ENCODE peak calls at places on chromosomes 11 and 22, in six cellular contexts. K, W, T, D, L and B are unnamed samples.

GRCh38 chr22:27045103-27045940 is 387.9 kb downstream of the MIAT start:
- DNase-seq in K (no peak), W (peak; percentile 73), T (no peak), D (no peak), L (peak; percentile 23), B (no peak)

GRCh38 chr11:116190206-116190605 is 582.6 kb downstream of the BUD13 start:
- DNase-seq in K (no peak), W (no peak), T (no peak), D (no peak), L (no peak), B (no peak)

GRCh38 chr11:29317669-29318068 is 699.2 kb downstream of the KCNA4 start:
- DNase-seq in K (no peak), W (no peak), T (no peak), D (no peak), L (no peak), B (no peak)

GRCh38 chr11:95296621-95297025 is 65.6 kb upstream of the SESN3 start:
- DNase-seq in K (no peak), W (no peak), T (no peak), D (no peak), L (no peak), B (no peak)

GRCh38 chr11:72842644-72843330 is 28.6 kb downstream of the ATG16L2 start:
- DNase-seq in K (no peak), W (no peak), T (no peak), D (no peak), L (no peak), B (no peak)

GRCh38 chr11:61367406-61367805 is 5.2 kb downstream of the TMEM138 start:
- DNase-seq in K (no peak), W (no peak), T (no peak), D (no peak), L (no peak), B (no peak)

GRCh38 chr11:62552931-62553838 is 6.6 kb upstream of the AHNAK start:
- DNase-seq in K (peak; percentile 90), W (peak; percentile 76), T (peak; percentile 63), D (peak; percentile 82), L (peak; percentile 93), B (peak; percentile 81)

GRCh38 chr11:76704171-76704948 is 33.8 kb upstream of the LRRC32 start:
- DNase-seq in K (no peak), W (no peak), T (no peak), D (no peak), L (no peak), B (no peak)

GRCh38 chr11:68107689-68108088 is 13.5 kb downstream of the CHKA start:
- DNase-seq in K (no peak), W (no peak), T (no peak), D (no peak), L (no peak), B (no peak)

GRCh38 chr11:8023831-8024555 is 36.9 kb downstream of the EIF3F start:
- DNase-seq in K (no peak), W (no peak), T (no peak), D (no peak), L (no peak), B (no peak)

GRCh38 chr22:45923812-45924211 is 53.1 kb downstream of the WNT7B start:
- DNase-seq in K (no peak), W (no peak), T (no peak), D (no peak), L (no peak), B (no peak)

GRCh38 chr11:94449437-94449836 is 44.2 kb downstream of the MRE11 start:
- DNase-seq in K (no peak), W (no peak), T (no peak), D (no peak), L (peak; percentile 13), B (no peak)

GRCh38 chr11:64698427-64698826 is 24.6 kb downstream of the NRXN2 start:
- DNase-seq in K (no peak), W (no peak), T (no peak), D (no peak), L (no peak), B (no peak)

GRCh38 chr11:94731921-94732601 is 36.1 kb upstream of the AMOTL1 start:
- DNase-seq in K (no peak), W (peak; percentile 79), T (no peak), D (no peak), L (peak; percentile 48), B (no peak)

GRCh38 chr22:19289475-19290161 is 1.9 kb downstream of the CLTCL1 start:
- DNase-seq in K (no peak), W (no peak), T (no peak), D (no peak), L (no peak), B (no peak)

GRCh38 chr22:22802346-22802970 is 85.2 kb upstream of the IGLL5 start:
- DNase-seq in K (no peak), W (peak; percentile 19), T (no peak), D (no peak), L (no peak), B (no peak)

GRCh38 chr11:12625438-12626071 is 48.7 kb upstream of the TEAD1 start:
- DNase-seq in K (no peak), W (peak; percentile 54), T (no peak), D (no peak), L (no peak), B (no peak)

GRCh38 chr11:77449060-77449521 is 24.8 kb downstream of the PAK1 start:
- DNase-seq in K (no peak), W (no peak), T (no peak), D (no peak), L (no peak), B (no peak)

GRCh38 chr11:100870138-100870537 is 183.1 kb downstream of the ARHGAP42 start:
- DNase-seq in K (no peak), W (no peak), T (no peak), D (no peak), L (no peak), B (no peak)

GRCh38 chr22:36073476-36073875 is 44.9 kb upstream of the RBFOX2 start:
- DNase-seq in K (no peak), W (no peak), T (no peak), D (no peak), L (no peak), B (no peak)

GRCh38 chr11:13009921-13010736 is 1.0 kb downstream of the RASSF10 start:
- DNase-seq in K (no peak), W (peak; percentile 33), T (no peak), D (no peak), L (peak; percentile 32), B (no peak)

GRCh38 chr11:5476184-5476819 is 12.2 kb upstream of the OR52D1 start:
- DNase-seq in K (peak; percentile 25), W (peak; percentile 52), T (peak; percentile 37), D (peak; percentile 14), L (peak; percentile 52), B (peak; percentile 18)

GRCh38 chr22:16917144-16918003 is 90.6 kb downstream of the GAB4 start:
- DNase-seq in K (peak; percentile 47), W (peak; percentile 78), T (peak; percentile 33), D (peak; percentile 38), L (peak; percentile 33), B (peak; percentile 24)

GRCh38 chr11:103170865-103171264 is 61.6 kb downstream of the DYNC2H1 start:
- DNase-seq in K (no peak), W (no peak), T (no peak), D (no peak), L (no peak), B (no peak)

GRCh38 chr11:10622957-10623787 is 54.7 kb upstream of the LYVE1 start:
- DNase-seq in K (no peak), W (no peak), T (peak; percentile 39), D (no peak), L (no peak), B (peak; percentile 18)

GRCh38 chr11:35927730-35928129 is 16.1 kb upstream of the LDLRAD3 start:
- DNase-seq in K (peak; percentile 42), W (peak; percentile 72), T (no peak), D (peak; percentile 53), L (peak; percentile 34), B (no peak)

GRCh38 chr22:45478108-45478771 is 24.4 kb upstream of the FBLN1 start:
- DNase-seq in K (no peak), W (no peak), T (no peak), D (no peak), L (peak; percentile 55), B (no peak)

GRCh38 chr11:123431619-123432018 is 1.6 kb downstream of the GRAMD1B start:
- DNase-seq in K (no peak), W (no peak), T (no peak), D (no peak), L (peak; percentile 8), B (no peak)

GRCh38 chr11:123434911-123435310 is 4.8 kb downstream of the GRAMD1B start:
- DNase-seq in K (no peak), W (peak; percentile 54), T (no peak), D (no peak), L (no peak), B (no peak)

GRCh38 chr11:123430736-123431356 is 777 bp downstream of the GRAMD1B start:
- DNase-seq in K (peak; percentile 72), W (peak; percentile 81), T (peak; percentile 50), D (peak; percentile 46), L (peak; percentile 49), B (peak; percentile 65)

GRCh38 chr11:123437236-123437979 is 7.3 kb downstream of the GRAMD1B start:
- DNase-seq in K (no peak), W (no peak), T (no peak), D (no peak), L (no peak), B (no peak)

DNA sequence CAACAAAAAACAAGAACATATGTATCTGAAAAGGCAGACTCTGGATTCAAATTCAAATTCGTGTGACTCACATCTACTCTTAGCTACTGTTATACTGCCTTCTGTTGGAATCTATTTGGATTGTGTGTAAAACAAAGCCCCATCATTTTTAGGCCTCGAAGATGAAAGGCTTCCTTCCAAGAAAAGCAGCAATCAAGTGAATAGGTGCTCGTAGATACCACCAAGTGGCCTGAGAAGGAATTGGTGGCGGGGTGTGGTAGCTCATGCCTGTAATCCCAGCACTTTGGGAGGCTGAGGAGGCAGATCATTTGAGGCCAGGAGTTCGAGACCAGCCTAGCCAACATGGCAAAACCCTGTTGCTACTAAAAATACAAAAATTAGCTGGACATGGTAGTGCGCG is 4.2 kb downstream of the GRAMD1B start:
- DNase-seq in K (peak; percentile 17), W (peak; percentile 78), T (no peak), D (no peak), L (peak; percentile 31), B (peak; percentile 29)
- H3K4me1 ChIP-seq in K (peaks cover 4% of the 10 kb centered on the region), W (peaks cover 32% of the 10 kb centered on the region), T (no peaks in the 10 kb centered on the region), D (peaks cover 8% of the 10 kb centered on the region), L (peaks cover 25% of the 10 kb centered on the region), B (peaks cover 43% of the 10 kb centered on the region)

DNA sequence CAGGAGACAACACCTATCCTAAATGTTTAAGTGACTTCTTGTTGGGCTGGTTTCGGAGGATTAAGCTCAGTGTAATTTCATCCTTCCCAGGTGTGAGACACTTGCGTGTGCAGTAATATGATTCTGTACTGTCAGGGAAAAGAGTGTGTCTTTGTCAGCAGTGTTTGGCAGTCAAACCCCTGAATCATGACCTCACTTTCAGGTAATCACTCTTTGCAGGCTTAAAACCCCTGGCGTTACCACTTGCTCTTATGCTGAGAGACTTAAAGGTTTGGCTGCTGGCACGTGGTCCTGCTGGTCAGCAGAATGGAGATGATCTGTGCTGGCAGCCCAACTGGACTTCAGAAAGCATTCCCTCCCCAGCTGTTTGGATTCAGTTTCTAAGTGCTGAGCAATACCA is 56.1 kb downstream of the APIP start:
- DNase-seq in K (no peak), W (no peak), T (no peak), D (no peak), L (no peak), B (no peak)
- H3K27ac ChIP-seq in K (no peak overlapping the region), W (no peak overlapping the region), T (no peak overlapping the region), D (no peak overlapping the region), L (no peak overlapping the region), B (no peak overlapping the region)

GRCh38 chr11:19724765-19725164 is 12.1 kb downstream of the NAV2 start:
- DNase-seq in K (no peak), W (no peak), T (no peak), D (no peak), L (no peak), B (no peak)
- H3K4me1 ChIP-seq in K (no peaks in the 10 kb centered on the region), W (no peaks in the 10 kb centered on the region), T (peaks cover 25% of the 10 kb centered on the region), D (no peaks in the 10 kb centered on the region), L (peaks cover 18% of the 10 kb centered on the region), B (peaks cover 31% of the 10 kb centered on the region)

GRCh38 chr22:33117821-33118220 is 59.6 kb upstream of the SYN3 start:
- DNase-seq in K (no peak), W (no peak), T (no peak), D (no peak), L (no peak), B (no peak)
- H3K27ac ChIP-seq in K (no peak overlapping the region), W (no peak overlapping the region), T (no peak overlapping the region), D (no peak overlapping the region), L (no peak overlapping the region), B (no peak overlapping the region)